ENCODE peak calls at places on chromosomes 1 and 21, in six cellular contexts. L is aorta; V is fibroblast of the aortic adventitia; S is lung; T is naive thymus-derived CD4-positive, alpha-beta T cell; J is A673. K is an unnamed sample.
A peak's percentile ranks its signal among the peaks of the same experiment; 100 is the strongest.

GRCh38 chr21:36545776-36546511 is 66.0 kb upstream of the CLDN14 start:
- DNase-seq in L (no peak), V (peak; percentile 87), S (no peak), T (no peak), J (no peak), K (no peak)

GRCh38 chr1:12191242-12192032 is 24.6 kb downstream of the TNFRSF1B start:
- DNase-seq in L (no peak), V (no peak), S (no peak), T (no peak), J (peak; percentile 26), K (no peak)

GRCh38 chr1:60880202-60880601 is 202.2 kb upstream of the NFIA start:
- DNase-seq in L (no peak), V (no peak), S (no peak), T (no peak), J (no peak), K (no peak)

GRCh38 chr1:24388331-24388870 is 25.2 kb downstream of the STPG1 start:
- DNase-seq in L (no peak), V (no peak), S (peak; percentile 21), T (no peak), J (no peak), K (no peak)

GRCh38 chr1:28537457-28538199 is 15.3 kb upstream of the TRNAU1AP start:
- DNase-seq in L (no peak), V (no peak), S (no peak), T (no peak), J (no peak), K (no peak)

GRCh38 chr1:221724931-221725605 is 16.8 kb downstream of the DUSP10 start:
- DNase-seq in L (peak; percentile 67), V (peak; percentile 72), S (no peak), T (no peak), J (no peak), K (peak; percentile 34)

GRCh38 chr21:34989337-34990151 is 59.6 kb downstream of the RUNX1 start:
- DNase-seq in L (no peak), V (peak; percentile 56), S (no peak), T (peak; percentile 64), J (no peak), K (no peak)

GRCh38 chr1:226250511-226250910 is 27.0 kb downstream of the MIXL1 start:
- DNase-seq in L (no peak), V (no peak), S (no peak), T (no peak), J (no peak), K (no peak)

GRCh38 chr1:48526045-48526714 is 54.2 kb upstream of the SPATA6 start:
- DNase-seq in L (no peak), V (peak; percentile 58), S (peak; percentile 30), T (no peak), J (peak; percentile 75), K (no peak)

GRCh38 chr1:115168026-115168425 is 78.7 kb upstream of the TSPAN2 start:
- DNase-seq in L (no peak), V (no peak), S (no peak), T (no peak), J (no peak), K (no peak)

GRCh38 chr1:62294211-62294610 is 25.0 kb downstream of the KANK4 start:
- DNase-seq in L (no peak), V (peak; percentile 7), S (no peak), T (no peak), J (peak; percentile 47), K (no peak)

DNA sequence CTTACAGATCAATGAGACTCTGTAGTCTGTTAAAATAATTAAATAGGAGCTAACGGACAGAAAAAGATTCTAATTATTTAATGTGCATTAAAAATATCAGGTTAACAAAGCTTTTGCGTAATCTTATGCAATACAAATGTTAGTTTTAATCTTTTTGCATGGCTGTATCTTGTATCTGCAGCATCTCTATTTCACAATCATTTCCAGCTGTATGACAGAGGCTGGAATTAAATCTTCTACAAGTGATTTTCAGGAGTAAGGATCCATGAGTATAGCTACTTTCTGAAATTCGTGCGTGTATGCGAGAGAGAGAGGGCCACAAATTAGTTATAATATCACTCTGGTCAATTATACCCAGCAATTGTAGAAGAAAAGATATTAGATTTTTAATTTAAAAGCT is 1446.8 kb downstream of the NCAM2 start:
- DNase-seq in L (no peak), V (no peak), S (no peak), T (no peak), J (no peak), K (no peak)
- H3K4me3 ChIP-seq in L (no peak overlapping the region), V (no peak overlapping the region), S (no peak overlapping the region), T (no peak overlapping the region), J (no peak overlapping the region), K (no peak overlapping the region)

GRCh38 chr21:41778974-41779600 is 12.2 kb upstream of the RIPK4 start:
- DNase-seq in L (no peak), V (peak; percentile 4), S (no peak), T (no peak), J (peak; percentile 79), K (no peak)
- H3K4me3 ChIP-seq in L (no peak overlapping the region), V (no peak overlapping the region), S (no peak overlapping the region), T (no peak overlapping the region), J (peak overlapping the region; percentile 32), K (no peak overlapping the region)

GRCh38 chr1:172343246-172344099 is 77.0 kb upstream of the C1orf105 start:
- DNase-seq in L (no peak), V (peak; percentile 94), S (no peak), T (no peak), J (peak; percentile 65), K (no peak)
- H3K4me3 ChIP-seq in L (peak overlapping the region; percentile 59), V (peak overlapping the region; percentile 20), S (no peak overlapping the region), T (no peak overlapping the region), J (no peak overlapping the region), K (peak overlapping the region; percentile 16)

DNA sequence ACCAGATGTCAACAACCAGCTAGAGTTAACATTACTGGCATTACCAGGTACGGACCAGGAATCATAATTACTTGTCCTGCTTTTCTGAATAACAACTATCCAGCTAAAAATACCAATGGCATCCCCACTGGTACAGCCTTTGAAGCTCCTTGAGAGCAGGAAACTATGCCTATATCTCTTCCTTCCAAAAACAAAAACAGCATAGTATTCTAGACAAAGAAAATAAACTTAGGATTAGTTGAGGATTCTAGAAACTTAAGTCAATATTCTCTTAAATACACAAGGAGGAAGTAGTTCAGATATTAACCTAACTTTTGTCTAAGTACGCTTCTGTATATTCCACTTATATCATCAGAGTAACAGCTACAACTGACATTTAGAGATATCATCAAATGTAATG is 3.0 kb downstream of the FUBP1 start:
- DNase-seq in L (no peak), V (no peak), S (no peak), T (no peak), J (no peak), K (no peak)
- H3K4me3 ChIP-seq in L (no peak overlapping the region), V (peak overlapping the region; percentile 36), S (no peak overlapping the region), T (peak overlapping the region; percentile 99), J (peak overlapping the region; percentile 78), K (peak overlapping the region; percentile 99)

GRCh38 chr1:53341961-53342707 is 14.3 kb upstream of the LRP8 start:
- DNase-seq in L (peak; percentile 26), V (no peak), S (no peak), T (no peak), J (no peak), K (no peak)

GRCh38 chr1:53339736-53340385 is 12.0 kb upstream of the LRP8 start:
- DNase-seq in L (no peak), V (no peak), S (no peak), T (no peak), J (no peak), K (no peak)

GRCh38 chr1:53342735-53343470 is 15.0 kb upstream of the LRP8 start:
- DNase-seq in L (peak; percentile 16), V (no peak), S (no peak), T (no peak), J (no peak), K (no peak)

GRCh38 chr1:53341521-53341895 is 13.6 kb upstream of the LRP8 start:
- DNase-seq in L (peak; percentile 21), V (no peak), S (no peak), T (no peak), J (no peak), K (no peak)

GRCh38 chr1:53340660-53341520 is 13.0 kb upstream of the LRP8 start:
- DNase-seq in L (no peak), V (no peak), S (no peak), T (no peak), J (no peak), K (no peak)
- H3K4me3 ChIP-seq in L (no peak overlapping the region), V (no peak overlapping the region), S (no peak overlapping the region), T (no peak overlapping the region), J (no peak overlapping the region), K (no peak overlapping the region)

K was measured in CD4-positive, CD25-positive, alpha-beta regulatory T cell.